ENCODE peak calls at places on chromosomes 3 and 15, in eight cellular contexts. One of them, this sample, is unnamed.

GRCh38 chr3:195249057-195249770 is 21.7 kb downstream of the XXYLT1 start:
- DNase-seq in NCI-H2081 treated with DMSO at 0.1 percent for 48 hours: no peak
- DNase-seq in mesothelial cell of epicardium: no peak
- DNase-seq in GM10248: no peak
- DNase-seq in Right ventricle myocardium superior: no peak
- DNase-seq in ELR: no peak
- DNase-seq in progenitor cell of endocrine pancreas: no peak
- DNase-seq in NCI-H446: no peak
- DNase-seq in this sample: no peak

GRCh38 chr3:63613561-63613960 is 38.9 kb upstream of the SNTN start:
- DNase-seq in NCI-H2081 treated with DMSO at 0.1 percent for 48 hours: no peak
- DNase-seq in mesothelial cell of epicardium: no peak
- DNase-seq in GM10248: no peak
- DNase-seq in Right ventricle myocardium superior: no peak
- DNase-seq in ELR: no peak
- DNase-seq in progenitor cell of endocrine pancreas: no peak
- DNase-seq in NCI-H446: no peak
- DNase-seq in this sample: peak; percentile 28

GRCh38 chr3:87397210-87397609 is 120.8 kb upstream of the POU1F1 start:
- DNase-seq in NCI-H2081 treated with DMSO at 0.1 percent for 48 hours: no peak
- DNase-seq in mesothelial cell of epicardium: no peak
- DNase-seq in GM10248: no peak
- DNase-seq in Right ventricle myocardium superior: no peak
- DNase-seq in ELR: peak; percentile 16
- DNase-seq in progenitor cell of endocrine pancreas: no peak
- DNase-seq in NCI-H446: no peak
- DNase-seq in this sample: peak; percentile 33

GRCh38 chr15:71559098-71559497 is 251.3 kb upstream of the NR2E3 start:
- DNase-seq in NCI-H2081 treated with DMSO at 0.1 percent for 48 hours: no peak
- DNase-seq in mesothelial cell of epicardium: no peak
- DNase-seq in GM10248: no peak
- DNase-seq in Right ventricle myocardium superior: no peak
- DNase-seq in ELR: peak; percentile 82
- DNase-seq in progenitor cell of endocrine pancreas: no peak
- DNase-seq in NCI-H446: no peak
- DNase-seq in this sample: peak; percentile 96

GRCh38 chr3:153539263-153539662 is 377.2 kb downstream of the RAP2B start:
- DNase-seq in NCI-H2081 treated with DMSO at 0.1 percent for 48 hours: no peak
- DNase-seq in mesothelial cell of epicardium: no peak
- DNase-seq in GM10248: no peak
- DNase-seq in Right ventricle myocardium superior: no peak
- DNase-seq in ELR: no peak
- DNase-seq in progenitor cell of endocrine pancreas: no peak
- DNase-seq in NCI-H446: no peak
- DNase-seq in this sample: no peak

GRCh38 chr3:49199244-49199899 is 28.0 kb downstream of the KLHDC8B start:
- DNase-seq in NCI-H2081 treated with DMSO at 0.1 percent for 48 hours: no peak
- DNase-seq in mesothelial cell of epicardium: no peak
- DNase-seq in GM10248: no peak
- DNase-seq in Right ventricle myocardium superior: peak; percentile 98
- DNase-seq in ELR: no peak
- DNase-seq in progenitor cell of endocrine pancreas: no peak
- DNase-seq in NCI-H446: no peak
- DNase-seq in this sample: peak; percentile 95

GRCh38 chr3:42192334-42193200 is 73.4 kb downstream of the CCK start:
- DNase-seq in NCI-H2081 treated with DMSO at 0.1 percent for 48 hours: no peak
- DNase-seq in mesothelial cell of epicardium: no peak
- DNase-seq in GM10248: no peak
- DNase-seq in Right ventricle myocardium superior: no peak
- DNase-seq in ELR: peak; percentile 39
- DNase-seq in progenitor cell of endocrine pancreas: no peak
- DNase-seq in NCI-H446: no peak
- DNase-seq in this sample: no peak

GRCh38 chr15:39133201-39133600 is 447.7 kb upstream of the THBS1 start:
- DNase-seq in NCI-H2081 treated with DMSO at 0.1 percent for 48 hours: no peak
- DNase-seq in mesothelial cell of epicardium: no peak
- DNase-seq in GM10248: no peak
- DNase-seq in Right ventricle myocardium superior: no peak
- DNase-seq in ELR: peak; percentile 77
- DNase-seq in progenitor cell of endocrine pancreas: no peak
- DNase-seq in NCI-H446: no peak
- DNase-seq in this sample: no peak

GRCh38 chr15:50355980-50356379 is 982 bp upstream of the GABPB1 start:
- DNase-seq in NCI-H2081 treated with DMSO at 0.1 percent for 48 hours: no peak
- DNase-seq in mesothelial cell of epicardium: no peak
- DNase-seq in GM10248: no peak
- DNase-seq in Right ventricle myocardium superior: no peak
- DNase-seq in ELR: peak; percentile 28
- DNase-seq in progenitor cell of endocrine pancreas: no peak
- DNase-seq in NCI-H446: no peak
- DNase-seq in this sample: no peak

GRCh38 chr3:143240921-143241320 is 121.3 kb downstream of the CHST2 start:
- DNase-seq in NCI-H2081 treated with DMSO at 0.1 percent for 48 hours: no peak
- DNase-seq in mesothelial cell of epicardium: no peak
- DNase-seq in GM10248: no peak
- DNase-seq in Right ventricle myocardium superior: no peak
- DNase-seq in ELR: no peak
- DNase-seq in progenitor cell of endocrine pancreas: no peak
- DNase-seq in NCI-H446: no peak
- DNase-seq in this sample: peak; percentile 9

GRCh38 chr3:11770477-11771381 is 76.0 kb downstream of the TAMM41 start:
- DNase-seq in NCI-H2081 treated with DMSO at 0.1 percent for 48 hours: no peak
- DNase-seq in mesothelial cell of epicardium: peak; percentile 81
- DNase-seq in GM10248: peak; percentile 90
- DNase-seq in Right ventricle myocardium superior: peak; percentile 55
- DNase-seq in ELR: peak; percentile 84
- DNase-seq in progenitor cell of endocrine pancreas: peak; percentile 62
- DNase-seq in NCI-H446: no peak
- DNase-seq in this sample: peak; percentile 39

GRCh38 chr3:139119331-139120025 is 74.8 kb upstream of the PRR23C start:
- DNase-seq in NCI-H2081 treated with DMSO at 0.1 percent for 48 hours: no peak
- DNase-seq in mesothelial cell of epicardium: no peak
- DNase-seq in GM10248: no peak
- DNase-seq in Right ventricle myocardium superior: no peak
- DNase-seq in ELR: no peak
- DNase-seq in progenitor cell of endocrine pancreas: no peak
- DNase-seq in NCI-H446: no peak
- DNase-seq in this sample: no peak

GRCh38 chr3:170383567-170383966 is 26.1 kb downstream of the SKIL start:
- DNase-seq in NCI-H2081 treated with DMSO at 0.1 percent for 48 hours: no peak
- DNase-seq in mesothelial cell of epicardium: no peak
- DNase-seq in GM10248: no peak
- DNase-seq in Right ventricle myocardium superior: no peak
- DNase-seq in ELR: peak; percentile 54
- DNase-seq in progenitor cell of endocrine pancreas: no peak
- DNase-seq in NCI-H446: no peak
- DNase-seq in this sample: no peak

GRCh38 chr3:113151475-113152031 is 59.8 kb upstream of the BOC start:
- DNase-seq in NCI-H2081 treated with DMSO at 0.1 percent for 48 hours: peak; percentile 77
- DNase-seq in mesothelial cell of epicardium: no peak
- DNase-seq in GM10248: no peak
- DNase-seq in Right ventricle myocardium superior: peak; percentile 42
- DNase-seq in ELR: no peak
- DNase-seq in progenitor cell of endocrine pancreas: no peak
- DNase-seq in NCI-H446: no peak
- DNase-seq in this sample: no peak

GRCh38 chr15:98395974-98396627 is 252.2 kb upstream of the IGF1R start:
- DNase-seq in NCI-H2081 treated with DMSO at 0.1 percent for 48 hours: no peak
- DNase-seq in mesothelial cell of epicardium: no peak
- DNase-seq in GM10248: no peak
- DNase-seq in Right ventricle myocardium superior: no peak
- DNase-seq in ELR: no peak
- DNase-seq in progenitor cell of endocrine pancreas: no peak
- DNase-seq in NCI-H446: no peak
- DNase-seq in this sample: no peak

GRCh38 chr3:49841126-49841525 is 15.2 kb downstream of the TRAIP start:
- DNase-seq in NCI-H2081 treated with DMSO at 0.1 percent for 48 hours: no peak
- DNase-seq in mesothelial cell of epicardium: no peak
- DNase-seq in GM10248: no peak
- DNase-seq in Right ventricle myocardium superior: no peak
- DNase-seq in ELR: peak; percentile 33
- DNase-seq in progenitor cell of endocrine pancreas: no peak
- DNase-seq in NCI-H446: peak; percentile 14
- DNase-seq in this sample: peak; percentile 7

GRCh38 chr15:82043726-82044372 is 2.0 kb downstream of the MEX3B start:
- DNase-seq in NCI-H2081 treated with DMSO at 0.1 percent for 48 hours: no peak
- DNase-seq in mesothelial cell of epicardium: peak; percentile 51
- DNase-seq in GM10248: no peak
- DNase-seq in Right ventricle myocardium superior: no peak
- DNase-seq in ELR: peak; percentile 37
- DNase-seq in progenitor cell of endocrine pancreas: no peak
- DNase-seq in NCI-H446: no peak
- DNase-seq in this sample: no peak

GRCh38 chr15:75230524-75231371 is 27.4 kb upstream of the GOLGA6C start:
- DNase-seq in NCI-H2081 treated with DMSO at 0.1 percent for 48 hours: no peak
- DNase-seq in mesothelial cell of epicardium: no peak
- DNase-seq in GM10248: no peak
- DNase-seq in Right ventricle myocardium superior: no peak
- DNase-seq in ELR: no peak
- DNase-seq in progenitor cell of endocrine pancreas: no peak
- DNase-seq in NCI-H446: no peak
- DNase-seq in this sample: no peak

GRCh38 chr15:100207053-100207452 is 134.7 kb downstream of the ADAMTS17 start:
- DNase-seq in NCI-H2081 treated with DMSO at 0.1 percent for 48 hours: no peak
- DNase-seq in mesothelial cell of epicardium: no peak
- DNase-seq in GM10248: no peak
- DNase-seq in Right ventricle myocardium superior: no peak
- DNase-seq in ELR: no peak
- DNase-seq in progenitor cell of endocrine pancreas: no peak
- DNase-seq in NCI-H446: no peak
- DNase-seq in this sample: no peak

GRCh38 chr15:72685925-72686794 is at the start of the genes BBS4 and HIGD2B:
- DNase-seq in NCI-H2081 treated with DMSO at 0.1 percent for 48 hours: no peak
- DNase-seq in mesothelial cell of epicardium: peak; percentile 87
- DNase-seq in GM10248: peak; percentile 88
- DNase-seq in Right ventricle myocardium superior: peak; percentile 93
- DNase-seq in ELR: peak; percentile 90
- DNase-seq in progenitor cell of endocrine pancreas: peak; percentile 81
- DNase-seq in NCI-H446: no peak
- DNase-seq in this sample: peak; percentile 93

GRCh38 chr3:150930839-150931238 is 25.6 kb upstream of the MINDY4B start:
- DNase-seq in NCI-H2081 treated with DMSO at 0.1 percent for 48 hours: no peak
- DNase-seq in mesothelial cell of epicardium: no peak
- DNase-seq in GM10248: no peak
- DNase-seq in Right ventricle myocardium superior: no peak
- DNase-seq in ELR: no peak
- DNase-seq in progenitor cell of endocrine pancreas: no peak
- DNase-seq in NCI-H446: no peak
- DNase-seq in this sample: no peak

GRCh38 chr15:52858388-52859176 is 68.4 kb upstream of the ONECUT1 start:
- DNase-seq in NCI-H2081 treated with DMSO at 0.1 percent for 48 hours: no peak
- DNase-seq in mesothelial cell of epicardium: no peak
- DNase-seq in GM10248: no peak
- DNase-seq in Right ventricle myocardium superior: no peak
- DNase-seq in ELR: no peak
- DNase-seq in progenitor cell of endocrine pancreas: no peak
- DNase-seq in NCI-H446: no peak
- DNase-seq in this sample: no peak

GRCh38 chr15:89495638-89496145 is 691 bp downstream of the RHCG start:
- DNase-seq in NCI-H2081 treated with DMSO at 0.1 percent for 48 hours: no peak
- DNase-seq in mesothelial cell of epicardium: no peak
- DNase-seq in GM10248: no peak
- DNase-seq in Right ventricle myocardium superior: no peak
- DNase-seq in ELR: no peak
- DNase-seq in progenitor cell of endocrine pancreas: no peak
- DNase-seq in NCI-H446: no peak
- DNase-seq in this sample: no peak

GRCh38 chr3:142987080-142987700 is 14.2 kb upstream of the U2SURP start:
- DNase-seq in NCI-H2081 treated with DMSO at 0.1 percent for 48 hours: no peak
- DNase-seq in mesothelial cell of epicardium: no peak
- DNase-seq in GM10248: peak; percentile 60
- DNase-seq in Right ventricle myocardium superior: no peak
- DNase-seq in ELR: peak; percentile 72
- DNase-seq in progenitor cell of endocrine pancreas: no peak
- DNase-seq in NCI-H446: peak; percentile 73
- DNase-seq in this sample: peak; percentile 15

GRCh38 chr3:22175899-22176298 is 424.9 kb upstream of the ZNF385D start:
- DNase-seq in NCI-H2081 treated with DMSO at 0.1 percent for 48 hours: no peak
- DNase-seq in mesothelial cell of epicardium: no peak
- DNase-seq in GM10248: no peak
- DNase-seq in Right ventricle myocardium superior: no peak
- DNase-seq in ELR: peak; percentile 4
- DNase-seq in progenitor cell of endocrine pancreas: no peak
- DNase-seq in NCI-H446: peak; percentile 8
- DNase-seq in this sample: no peak

GRCh38 chr15:41476416-41477048 is 17.1 kb upstream of the ITPKA start:
- DNase-seq in NCI-H2081 treated with DMSO at 0.1 percent for 48 hours: no peak
- DNase-seq in mesothelial cell of epicardium: no peak
- DNase-seq in GM10248: no peak
- DNase-seq in Right ventricle myocardium superior: no peak
- DNase-seq in ELR: no peak
- DNase-seq in progenitor cell of endocrine pancreas: no peak
- DNase-seq in NCI-H446: no peak
- DNase-seq in this sample: no peak

GRCh38 chr3:50885491-50885890 is 210.8 kb downstream of the DOCK3 start:
- DNase-seq in NCI-H2081 treated with DMSO at 0.1 percent for 48 hours: no peak
- DNase-seq in mesothelial cell of epicardium: no peak
- DNase-seq in GM10248: no peak
- DNase-seq in Right ventricle myocardium superior: no peak
- DNase-seq in ELR: peak; percentile 32
- DNase-seq in progenitor cell of endocrine pancreas: no peak
- DNase-seq in NCI-H446: no peak
- DNase-seq in this sample: no peak

GRCh38 chr15:60514261-60514881 is 35.4 kb upstream of the ICE2 start:
- DNase-seq in NCI-H2081 treated with DMSO at 0.1 percent for 48 hours: no peak
- DNase-seq in mesothelial cell of epicardium: no peak
- DNase-seq in GM10248: no peak
- DNase-seq in Right ventricle myocardium superior: no peak
- DNase-seq in ELR: no peak
- DNase-seq in progenitor cell of endocrine pancreas: no peak
- DNase-seq in NCI-H446: no peak
- DNase-seq in this sample: no peak

GRCh38 chr3:190486201-190486865 is 27.6 kb upstream of the IL1RAP start:
- DNase-seq in NCI-H2081 treated with DMSO at 0.1 percent for 48 hours: no peak
- DNase-seq in mesothelial cell of epicardium: no peak
- DNase-seq in GM10248: no peak
- DNase-seq in Right ventricle myocardium superior: no peak
- DNase-seq in ELR: peak; percentile 12
- DNase-seq in progenitor cell of endocrine pancreas: no peak
- DNase-seq in NCI-H446: no peak
- DNase-seq in this sample: no peak

GRCh38 chr3:56389213-56389830 is 78.9 kb downstream of the ERC2 start:
- DNase-seq in NCI-H2081 treated with DMSO at 0.1 percent for 48 hours: no peak
- DNase-seq in mesothelial cell of epicardium: no peak
- DNase-seq in GM10248: no peak
- DNase-seq in Right ventricle myocardium superior: no peak
- DNase-seq in ELR: no peak
- DNase-seq in progenitor cell of endocrine pancreas: no peak
- DNase-seq in NCI-H446: no peak
- DNase-seq in this sample: no peak

GRCh38 chr15:29678504-29679034 is 143.7 kb downstream of the TJP1 start:
- DNase-seq in NCI-H2081 treated with DMSO at 0.1 percent for 48 hours: no peak
- DNase-seq in mesothelial cell of epicardium: peak; percentile 14
- DNase-seq in GM10248: no peak
- DNase-seq in Right ventricle myocardium superior: no peak
- DNase-seq in ELR: no peak
- DNase-seq in progenitor cell of endocrine pancreas: no peak
- DNase-seq in NCI-H446: no peak
- DNase-seq in this sample: no peak

GRCh38 chr3:32973982-32974381 is 22.5 kb downstream of the CCR4 start:
- DNase-seq in NCI-H2081 treated with DMSO at 0.1 percent for 48 hours: no peak
- DNase-seq in mesothelial cell of epicardium: no peak
- DNase-seq in GM10248: peak; percentile 31
- DNase-seq in Right ventricle myocardium superior: no peak
- DNase-seq in ELR: peak; percentile 49
- DNase-seq in progenitor cell of endocrine pancreas: no peak
- DNase-seq in NCI-H446: no peak
- DNase-seq in this sample: no peak

GRCh38 chr3:34206996-34207395 is 408.6 kb downstream of the PDCD6IP start:
- DNase-seq in NCI-H2081 treated with DMSO at 0.1 percent for 48 hours: no peak
- DNase-seq in mesothelial cell of epicardium: no peak
- DNase-seq in GM10248: no peak
- DNase-seq in Right ventricle myocardium superior: no peak
- DNase-seq in ELR: no peak
- DNase-seq in progenitor cell of endocrine pancreas: no peak
- DNase-seq in NCI-H446: no peak
- DNase-seq in this sample: no peak

GRCh38 chr15:93485922-93486327 is 396.9 kb upstream of the RGMA start:
- DNase-seq in NCI-H2081 treated with DMSO at 0.1 percent for 48 hours: no peak
- DNase-seq in mesothelial cell of epicardium: no peak
- DNase-seq in GM10248: no peak
- DNase-seq in Right ventricle myocardium superior: peak; percentile 76
- DNase-seq in ELR: no peak
- DNase-seq in progenitor cell of endocrine pancreas: no peak
- DNase-seq in NCI-H446: no peak
- DNase-seq in this sample: no peak